ENCODE peak calls at places on chromosomes 2 and 18, in six cellular contexts. W is fibroblast of lung, V is fibroblast of pulmonary artery, C is NB4, A is cardiac muscle cell, Z is right atrium auricular region. U is an unnamed sample.

GRCh38 chr18:354456-354855 is 86.6 kb upstream of the THOC1 start:
- DNase-seq in W (no peak), V (no peak), C (no peak), A (no peak), Z (no peak), U (no peak)

GRCh38 chr18:54740146-54740844 is 88.0 kb upstream of the RAB27B start:
- DNase-seq in W (peak), V (peak), C (no peak), A (peak), Z (no peak), U (no peak)

GRCh38 chr2:152097291-152098032 is 1.4 kb downstream of the CACNB4 start:
- DNase-seq in W (no peak), V (peak), C (peak), A (peak), Z (peak), U (peak)

GRCh38 chr18:22550366-22550765 is 132.7 kb upstream of the CTAGE1 start:
- DNase-seq in W (peak), V (no peak), C (no peak), A (no peak), Z (no peak), U (no peak)

GRCh38 chr2:223122706-223123265 is 70.8 kb downstream of the KCNE4 start:
- DNase-seq in W (no peak), V (peak), C (no peak), A (no peak), Z (no peak), U (no peak)

GRCh38 chr2:85684806-85685205 is 9.4 kb upstream of the GNLY start:
- DNase-seq in W (no peak), V (no peak), C (no peak), A (no peak), Z (no peak), U (peak)

GRCh38 chr18:51226068-51226467 is 28.6 kb upstream of the MEX3C start:
- DNase-seq in W (peak), V (peak), C (no peak), A (no peak), Z (no peak), U (no peak)

GRCh38 chr2:217805679-217806479 is 196.9 kb downstream of the TNS1 start:
- DNase-seq in W (no peak), V (no peak), C (no peak), A (no peak), Z (no peak), U (no peak)

GRCh38 chr18:56841836-56842235 is 190.7 kb downstream of the WDR7 start:
- DNase-seq in W (no peak), V (no peak), C (no peak), A (no peak), Z (no peak), U (no peak)

GRCh38 chr2:171008550-171009205 is 79.6 kb downstream of the GORASP2 start:
- DNase-seq in W (no peak), V (no peak), C (no peak), A (no peak), Z (no peak), U (no peak)

GRCh38 chr2:163469561-163469962 is 266.2 kb downstream of the FIGN start:
- DNase-seq in W (peak), V (peak), C (peak), A (no peak), Z (no peak), U (no peak)

GRCh38 chr2:219509780-219510511 is 4.3 kb upstream of the ASIC4 start:
- DNase-seq in W (peak), V (peak), C (peak), A (peak), Z (no peak), U (peak)

GRCh38 chr2:96396095-96396494 is 60.5 kb downstream of the NCAPH start:
- DNase-seq in W (no peak), V (no peak), C (peak), A (no peak), Z (peak), U (no peak)

GRCh38 chr2:193810533-193810932 is 1615.8 kb upstream of the TMEFF2 start:
- DNase-seq in W (peak), V (peak), C (no peak), A (no peak), Z (no peak), U (no peak)

GRCh38 chr18:76673281-76674005 is 148.9 kb upstream of the ZNF236 start:
- DNase-seq in W (no peak), V (no peak), C (no peak), A (no peak), Z (no peak), U (no peak)

GRCh38 chr2:45134014-45134413 is 124.8 kb upstream of the SIX2 start:
- DNase-seq in W (no peak), V (peak), C (peak), A (no peak), Z (no peak), U (no peak)

GRCh38 chr2:164671664-164672396 is 50.5 kb upstream of the GRB14 start:
- DNase-seq in W (peak), V (peak), C (no peak), A (no peak), Z (no peak), U (no peak)

GRCh38 chr2:85922210-85922609 is 33.4 kb upstream of the ST3GAL5 start:
- DNase-seq in W (peak), V (no peak), C (no peak), A (no peak), Z (no peak), U (no peak)

GRCh38 chr2:54401592-54401991 is 54.5 kb upstream of the SPTBN1 start:
- DNase-seq in W (no peak), V (no peak), C (no peak), A (no peak), Z (no peak), U (no peak)

GRCh38 chr2:82853299-82853698 is 1605.8 kb downstream of the SUCLG1 start:
- DNase-seq in W (no peak), V (no peak), C (no peak), A (no peak), Z (no peak), U (no peak)

GRCh38 chr18:48791636-48792105 is 159.1 kb downstream of the SMAD7 start:
- DNase-seq in W (no peak), V (no peak), C (no peak), A (no peak), Z (no peak), U (no peak)

GRCh38 chr2:207291287-207292249 is 125.8 kb upstream of the KLF7 start:
- DNase-seq in W (no peak), V (no peak), C (no peak), A (no peak), Z (no peak), U (peak)

GRCh38 chr18:37566479-37567060 is 972 bp upstream of the CELF4 start:
- DNase-seq in W (no peak), V (no peak), C (no peak), A (peak), Z (no peak), U (no peak)

GRCh38 chr2:55033921-55034320 is 16.3 kb downstream of the RTN4 start:
- DNase-seq in W (no peak), V (no peak), C (no peak), A (no peak), Z (no peak), U (no peak)

GRCh38 chr2:68716948-68717661 is 17.5 kb upstream of the ARHGAP25 start:
- DNase-seq in W (no peak), V (no peak), C (no peak), A (no peak), Z (no peak), U (peak)

GRCh38 chr2:68719912-68720311 is 14.7 kb upstream of the ARHGAP25 start:
- DNase-seq in W (no peak), V (no peak), C (no peak), A (no peak), Z (no peak), U (no peak)

GRCh38 chr2:68715353-68716041 is 19.1 kb upstream of the ARHGAP25 start:
- DNase-seq in W (peak), V (peak), C (peak), A (peak), Z (no peak), U (peak)

GRCh38 chr2:68714866-68715265 is 19.7 kb upstream of the ARHGAP25 start:
- DNase-seq in W (no peak), V (no peak), C (peak), A (no peak), Z (peak), U (peak)

DNA sequence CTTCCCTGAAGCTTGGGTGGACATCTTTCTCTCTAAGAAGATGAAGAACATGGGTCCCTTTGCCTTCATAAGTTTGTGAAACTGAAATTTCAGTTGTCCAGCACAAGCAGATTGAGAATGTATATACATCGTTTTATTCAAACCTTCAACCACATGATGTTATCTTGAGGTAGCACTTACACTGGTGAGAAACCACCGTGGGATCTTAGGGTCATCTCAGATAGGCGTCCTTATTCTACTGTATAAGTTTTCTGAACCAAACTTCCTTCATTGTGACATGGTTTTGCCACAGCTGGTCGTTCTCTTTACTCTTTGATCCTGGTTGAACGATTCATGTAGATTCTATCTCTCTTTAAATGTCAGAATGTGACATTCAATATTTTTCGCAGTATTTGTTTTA is 18.1 kb upstream of the ARHGAP25 start:
- DNase-seq in W (no peak), V (no peak), C (no peak), A (no peak), Z (no peak), U (peak)
- H3K4me3 ChIP-seq in W (no peak), V (no peak), C (no peak), A (no peak), Z (no peak), U (no peak)

GRCh38 chr2:10067330-10067729 is 12.9 kb downstream of the CYS1 start:
- DNase-seq in W (no peak), V (no peak), C (no peak), A (no peak), Z (no peak), U (no peak)
- TF ChIP-seq CTCF in W (no peak), V (no peak), C (no peak), A (no peak), Z (no peak), U (no peak)

DNA sequence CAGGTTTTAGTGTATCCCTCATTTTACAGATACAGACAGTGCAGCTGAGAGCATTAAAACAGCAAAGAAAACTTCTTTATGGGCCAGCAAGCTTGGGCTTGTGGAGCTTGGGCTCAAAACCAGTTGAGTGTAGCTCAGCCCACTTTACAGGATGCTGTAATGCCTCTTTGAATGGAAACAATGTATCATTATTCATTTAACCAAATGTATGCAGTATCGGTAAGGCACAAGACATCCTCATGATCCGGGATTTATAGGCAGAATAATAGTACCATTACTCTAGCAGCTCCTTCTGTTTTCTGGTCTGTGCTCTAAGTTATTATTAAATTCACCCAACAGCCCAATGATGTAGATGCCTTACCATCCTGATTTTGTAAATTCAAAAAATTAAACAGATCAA is 575.1 kb upstream of the CDH7 start:
- DNase-seq in W (no peak), V (no peak), C (no peak), A (no peak), Z (no peak), U (no peak)
- H3K4me3 ChIP-seq in W (no peak), V (no peak), C (no peak), A (no peak), Z (no peak), U (no peak)

DNA sequence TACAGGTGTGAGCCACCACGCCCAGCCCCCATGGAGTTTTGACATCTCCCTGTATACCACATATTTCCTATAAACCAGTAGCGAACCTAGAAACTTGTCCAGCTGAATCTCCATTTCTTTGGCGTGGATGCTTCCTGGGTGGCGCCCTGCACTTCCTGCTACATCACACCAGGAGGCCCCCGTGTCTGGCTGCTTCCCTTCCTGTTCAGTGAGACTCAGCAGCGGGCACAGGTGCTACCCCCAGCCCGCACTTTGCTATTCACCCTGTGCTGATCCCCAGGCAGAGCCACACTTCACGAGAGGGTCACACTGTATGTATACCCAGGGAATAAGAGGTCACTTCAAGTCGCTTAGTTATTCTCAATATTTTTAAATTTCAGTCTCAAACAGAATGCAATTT is 35.0 kb downstream of the CYP27C1 start:
- DNase-seq in W (no peak), V (no peak), C (no peak), A (no peak), Z (no peak), U (peak)
- TF ChIP-seq CTCF in W (no peak), V (no peak), C (no peak), A (no peak), Z (no peak), U (no peak)

DNA sequence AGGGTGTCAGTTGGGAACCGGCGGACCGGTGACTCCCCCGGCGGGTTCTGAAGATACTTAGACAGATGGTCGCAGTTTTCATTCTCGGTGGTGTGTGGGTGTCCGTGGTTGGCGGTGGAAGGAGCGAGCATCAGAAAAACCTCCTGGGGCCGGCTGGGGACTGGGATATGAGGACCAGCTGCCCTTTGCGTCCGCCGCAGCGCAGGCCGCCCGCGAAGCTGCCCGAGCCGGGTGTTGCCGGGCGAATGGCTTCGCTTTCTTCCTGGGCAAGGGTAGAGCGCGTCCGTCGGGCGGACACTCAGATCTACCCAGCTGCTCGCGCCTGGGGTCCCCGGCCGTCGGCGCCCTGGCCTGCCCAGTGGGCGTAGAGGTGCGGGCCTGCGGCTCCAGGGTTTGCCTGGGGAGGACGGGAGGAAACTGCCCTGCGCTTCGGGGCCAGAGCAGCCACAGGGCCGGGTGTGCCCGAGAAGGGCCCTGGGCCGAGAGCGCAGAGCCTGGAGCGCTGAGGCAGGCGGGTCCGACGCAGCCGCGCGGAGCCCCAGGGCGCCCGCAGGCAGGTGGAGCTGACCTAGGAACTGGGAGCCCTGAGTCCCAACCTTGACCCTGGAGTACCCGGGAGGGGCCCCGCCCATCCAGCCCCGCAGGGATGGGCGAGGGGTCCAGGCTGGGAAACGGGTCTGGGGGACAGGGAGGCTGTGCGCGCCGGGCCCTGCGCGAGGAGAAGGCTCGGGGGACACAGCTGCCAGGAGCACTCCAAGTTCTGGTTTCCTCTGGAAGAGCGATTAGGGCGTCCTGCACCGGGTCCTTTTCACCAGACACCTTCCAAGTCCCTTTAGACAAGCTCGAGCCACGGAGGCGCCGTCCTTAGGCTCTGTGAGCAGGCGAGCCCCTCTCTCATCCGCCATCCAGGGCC is 1.3 kb downstream of the TWIST2 start:
- DNase-seq in W (peak), V (peak), C (no peak), A (no peak), Z (peak), U (no peak)
- H3K4me3 ChIP-seq in W (peak), V (peak), C (no peak), A (no peak), Z (peak), U (no peak)

GRCh38 chr2:113192459-113193100 is 18.8 kb downstream of the PSD4 start:
- DNase-seq in W (no peak), V (no peak), C (no peak), A (no peak), Z (no peak), U (no peak)
- TF ChIP-seq CTCF in W (no peak), V (no peak), C (peak), A (peak), Z (no peak), U (no peak)

GRCh38 chr18:55779461-55779710 is 191.4 kb upstream of the TCF4 start:
- DNase-seq in W (no peak), V (peak), C (no peak), A (no peak), Z (peak), U (peak)

GRCh38 chr18:55779711-55780590 is 192.0 kb upstream of the TCF4 start:
- DNase-seq in W (peak), V (peak), C (no peak), A (peak), Z (no peak), U (peak)

GRCh38 chr18:55778731-55779460 is 190.9 kb upstream of the TCF4 start:
- DNase-seq in W (peak), V (peak), C (peak), A (no peak), Z (no peak), U (peak)

GRCh38 chr18:55781481-55781957 is 193.5 kb upstream of the TCF4 start:
- DNase-seq in W (peak), V (peak), C (peak), A (peak), Z (peak), U (peak)

GRCh38 chr18:55780591-55781071 is 192.6 kb upstream of the TCF4 start:
- DNase-seq in W (peak), V (peak), C (no peak), A (no peak), Z (no peak), U (no peak)
- H3K4me3 ChIP-seq in W (peak), V (peak), C (no peak), A (peak), Z (peak), U (no peak)

GRCh38 chr18:2134364-2134763 is 436.9 kb downstream of the METTL4 start:
- DNase-seq in W (no peak), V (no peak), C (no peak), A (peak), Z (no peak), U (no peak)
- TF ChIP-seq CTCF in W (no peak), V (peak), C (no peak), A (no peak), Z (no peak), U (no peak)